ENCODE peak calls at places on chromosome 17, in six cellular contexts. I, O, X, U, V and J are unnamed samples.
A peak's percentile ranks its signal among the peaks of the same experiment; 100 is the strongest.

GRCh38 chr17:44903012-44903685 is 3.9 kb upstream of the EFTUD2 start:
- DNase-seq in I (no peak), O (no peak), X (no peak), U (no peak), V (no peak), J (no peak)

GRCh38 chr17:66348605-66349165 is 46.3 kb downstream of the PRKCA start:
- DNase-seq in I (peak; percentile 66), O (peak; percentile 68), X (peak; percentile 75), U (peak; percentile 44), V (no peak), J (peak; percentile 39)

GRCh38 chr17:73255671-73256181 is 6.0 kb downstream of the CPSF4L start:
- DNase-seq in I (peak; percentile 57), O (peak; percentile 63), X (no peak), U (peak; percentile 37), V (peak; percentile 32), J (peak; percentile 64)

GRCh38 chr17:18324140-18325049 is 9.3 kb downstream of the SMCR8 start:
- DNase-seq in I (peak; percentile 28), O (no peak), X (peak; percentile 45), U (no peak), V (no peak), J (no peak)

GRCh38 chr17:79930786-79931516 is 91.7 kb upstream of the CBX4 start:
- DNase-seq in I (no peak), O (no peak), X (no peak), U (no peak), V (no peak), J (no peak)

GRCh38 chr17:64155090-64155630 is 25.2 kb upstream of the ERN1 start:
- DNase-seq in I (no peak), O (no peak), X (no peak), U (no peak), V (no peak), J (no peak)

GRCh38 chr17:42843358-42843934 is 934 bp upstream of the AOC2 start:
- DNase-seq in I (peak; percentile 59), O (no peak), X (no peak), U (peak; percentile 38), V (no peak), J (peak; percentile 61)

GRCh38 chr17:808003-808294 is 25.8 kb downstream of the MRM3 start:
- DNase-seq in I (no peak), O (no peak), X (no peak), U (no peak), V (no peak), J (no peak)

GRCh38 chr17:51846561-51846960 is 312.0 kb downstream of the CA10 start:
- DNase-seq in I (no peak), O (no peak), X (no peak), U (no peak), V (no peak), J (no peak)

GRCh38 chr17:42050360-42051012 is at the start of gene C17orf113:
- DNase-seq in I (peak; percentile 53), O (peak; percentile 34), X (peak; percentile 75), U (peak; percentile 55), V (peak; percentile 61), J (no peak)

GRCh38 chr17:40354191-40355122 is 10.1 kb downstream of the GJD3 start:
- DNase-seq in I (no peak), O (no peak), X (no peak), U (no peak), V (no peak), J (no peak)

GRCh38 chr17:40350410-40351184 is 13.9 kb downstream of the GJD3 start:
- DNase-seq in I (no peak), O (no peak), X (no peak), U (no peak), V (no peak), J (no peak)

GRCh38 chr17:40351185-40352043 is 13.1 kb downstream of the GJD3 start:
- DNase-seq in I (no peak), O (no peak), X (no peak), U (no peak), V (no peak), J (no peak)

GRCh38 chr17:40352044-40352778 is 12.3 kb downstream of the GJD3 start:
- DNase-seq in I (no peak), O (no peak), X (no peak), U (no peak), V (no peak), J (no peak)

GRCh38 chr17:40352779-40353394 is 11.7 kb downstream of the GJD3 start:
- DNase-seq in I (peak; percentile 89), O (no peak), X (no peak), U (no peak), V (no peak), J (no peak)
- TF ChIP-seq POLR2A in I (no peak), O (no peak), X (no peak), U (no peak), V (no peak), J (no peak)

GRCh38 chr17:75774988-75775668 is 9.5 kb upstream of the UNK start:
- DNase-seq in I (no peak), O (no peak), X (peak; percentile 68), U (no peak), V (no peak), J (no peak)
- TF ChIP-seq POLR2A in I (peak; percentile 15), O (no peak), X (no peak), U (no peak), V (no peak), J (no peak)

GRCh38 chr17:68378202-68379149 is 78.8 kb downstream of the WIPI1 start:
- DNase-seq in I (no peak), O (peak; percentile 98), X (peak; percentile 98), U (peak; percentile 89), V (peak; percentile 46), J (peak; percentile 61)
- TF ChIP-seq POLR2A in I (no peak), O (no peak), X (no peak), U (no peak), V (no peak), J (no peak)

DNA sequence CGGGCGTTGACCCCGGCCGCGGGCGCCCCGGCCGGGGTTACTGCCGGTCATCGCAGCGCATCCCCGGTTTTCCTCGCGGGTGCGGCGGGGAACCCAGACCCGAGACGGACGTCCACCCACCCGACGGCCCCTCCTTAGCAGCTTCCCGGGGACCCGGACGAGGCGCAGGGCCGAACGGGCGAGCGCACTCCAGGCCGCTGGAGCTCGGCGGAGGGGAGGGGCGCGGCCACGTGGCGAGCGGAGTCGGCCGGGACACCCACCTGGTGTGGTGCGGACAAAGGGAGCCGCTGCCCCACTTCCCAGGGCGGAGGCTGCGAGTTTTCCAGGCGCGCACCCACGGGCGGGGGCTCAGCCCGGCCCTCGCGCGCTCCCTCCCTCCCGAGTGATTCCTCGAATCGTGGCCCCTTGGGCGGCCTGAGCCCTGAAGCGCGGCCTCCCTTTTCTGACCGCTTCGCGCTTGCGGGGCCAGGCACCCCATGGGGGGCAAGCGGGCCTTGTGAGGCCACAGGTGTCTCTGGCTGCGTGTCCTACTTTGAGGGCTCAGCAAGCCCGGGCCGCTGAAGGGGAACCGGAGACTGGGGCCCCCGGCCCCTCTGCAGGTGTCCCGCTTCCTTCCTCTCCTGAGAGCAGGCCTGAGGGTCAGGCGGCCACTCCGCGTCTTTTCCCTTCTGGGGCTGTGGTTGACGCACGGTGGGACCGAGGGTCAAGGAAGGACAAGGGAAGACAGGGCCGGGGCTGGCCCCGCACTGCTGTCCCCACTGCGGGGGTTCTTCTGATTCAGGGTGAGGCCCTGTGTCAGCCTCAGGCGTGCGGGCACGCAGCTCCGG is 1.1 kb upstream of the FASN start:
- DNase-seq in I (peak; percentile 64), O (peak; percentile 33), X (no peak), U (no peak), V (peak; percentile 66), J (no peak)
- TF ChIP-seq POLR2A in I (peak; percentile 15), O (no peak), X (no peak), U (no peak), V (no peak), J (no peak)

DNA sequence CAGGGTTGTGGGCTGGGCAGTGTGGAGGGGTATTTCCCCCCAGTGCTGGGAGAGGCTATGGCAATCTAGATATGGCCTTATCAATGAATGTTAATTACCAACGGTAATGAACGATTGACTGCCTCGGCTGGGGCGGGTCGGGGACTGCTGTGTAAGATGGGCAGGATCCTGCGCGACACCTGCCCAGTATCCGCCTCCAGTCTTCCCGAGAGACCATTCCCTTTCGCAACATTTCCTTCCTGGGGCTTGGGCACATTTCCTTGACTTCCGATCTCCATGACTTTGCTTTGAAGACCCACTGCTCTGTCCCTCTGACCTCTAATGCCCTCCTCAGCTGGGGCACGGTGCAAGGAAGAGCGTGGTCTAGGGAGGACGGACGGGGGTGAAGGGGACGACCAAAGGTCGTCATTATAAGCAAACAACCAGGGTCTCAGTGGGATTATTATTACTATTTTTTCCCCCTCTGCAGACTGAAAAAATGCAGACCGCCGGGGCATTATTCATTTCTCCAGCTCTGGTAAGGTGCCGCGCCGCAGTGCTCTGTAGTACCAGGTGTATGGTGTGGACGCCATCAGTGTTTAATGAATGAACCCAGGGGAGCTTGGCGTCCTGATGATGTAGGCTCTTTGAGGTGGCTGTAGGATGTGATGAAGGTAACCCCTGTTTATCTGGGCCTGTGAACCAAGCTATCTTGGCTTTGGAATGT is 506 bp downstream of the ATP5MC1 start:
- DNase-seq in I (peak; percentile 58), O (no peak), X (no peak), U (no peak), V (no peak), J (no peak)
- TF ChIP-seq POLR2A in I (no peak), O (no peak), X (no peak), U (no peak), V (no peak), J (no peak)

DNA sequence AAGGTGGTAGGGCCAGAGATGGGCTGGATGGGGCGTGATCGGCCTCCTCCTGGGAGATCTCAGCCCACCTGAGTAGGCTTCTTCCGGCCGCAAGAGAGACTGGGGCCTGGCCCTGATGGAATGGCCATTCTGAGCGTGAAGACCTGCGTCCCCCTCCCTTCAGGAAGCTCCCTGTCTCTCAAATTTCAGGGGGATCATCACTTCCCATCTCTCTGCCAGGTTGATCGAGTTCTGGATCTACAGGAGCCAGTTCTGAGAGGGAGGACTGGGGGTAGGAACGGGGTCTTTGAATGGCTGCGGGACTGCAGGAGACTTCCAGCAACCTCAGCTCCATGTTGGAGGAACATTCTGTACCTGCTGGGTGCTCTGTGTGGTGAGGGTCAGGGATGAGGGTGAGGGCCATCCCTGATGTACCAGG is 9.3 kb upstream of the GSDMA start:
- DNase-seq in I (no peak), O (no peak), X (no peak), U (no peak), V (no peak), J (no peak)
- TF ChIP-seq POLR2A in I (no peak), O (no peak), X (no peak), U (no peak), V (no peak), J (no peak)

DNA sequence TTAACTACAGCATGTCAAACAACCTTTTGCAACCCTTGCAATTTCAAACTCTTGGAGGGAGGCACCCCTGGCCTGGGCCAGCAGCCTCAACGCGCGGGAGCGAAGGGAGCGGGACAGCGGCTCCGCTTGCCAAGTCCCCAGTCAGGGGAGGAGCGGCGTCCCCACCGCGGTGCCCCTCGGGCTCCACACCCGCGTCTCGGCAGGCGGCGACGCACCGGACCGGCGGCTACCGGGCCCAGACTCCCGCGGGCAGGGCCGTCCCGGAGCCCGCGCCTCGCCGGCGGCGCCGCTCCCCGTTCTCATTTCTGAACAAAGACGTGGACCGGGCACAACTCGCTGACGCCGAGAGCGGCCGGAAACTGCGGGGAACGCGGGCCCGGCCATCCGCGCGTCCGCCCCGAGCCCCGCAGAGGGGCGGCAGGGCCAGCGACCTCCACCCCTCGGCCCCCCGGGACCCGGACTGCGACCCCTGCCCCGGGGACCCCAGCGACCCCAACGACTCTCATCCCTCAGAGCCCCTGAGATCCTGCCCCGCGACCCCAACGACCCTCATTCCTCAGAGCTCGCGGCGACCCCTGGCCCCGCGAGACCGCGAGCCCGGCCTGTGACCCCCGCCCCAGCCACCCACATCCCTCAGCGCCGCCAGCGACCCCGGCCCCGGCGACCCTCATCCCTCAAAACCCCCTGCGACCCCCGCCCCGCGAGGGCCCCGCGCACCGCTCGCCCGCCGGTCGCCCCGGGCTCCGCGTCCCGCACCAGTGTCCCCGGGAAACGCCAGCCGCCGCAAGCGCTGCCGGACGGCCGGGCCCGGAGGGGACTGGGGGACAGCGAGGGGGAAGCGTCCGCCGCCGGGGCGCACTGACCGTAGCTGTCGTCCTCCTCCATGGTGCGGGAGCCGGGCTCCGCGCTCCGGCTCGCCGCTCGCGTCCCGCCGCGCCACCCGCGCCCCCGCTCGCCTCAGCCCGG is at the start of gene CYTH1:
- DNase-seq in I (peak; percentile 62), O (peak; percentile 44), X (peak; percentile 76), U (peak; percentile 49), V (peak; percentile 55), J (no peak)
- TF ChIP-seq POLR2A in I (peak; percentile 39), O (peak; percentile 62), X (no peak), U (peak; percentile 54), V (peak; percentile 23), J (peak; percentile 72)